ENCODE peak calls at places on chromosomes 7 and 10, in five cellular contexts. T is spleen; J is CD8-positive, alpha-beta T cell; U is stomach; N is suprapubic skin. B is an unnamed sample.

GRCh38 chr7:102284891-102285540 is 1.7 kb upstream of the SH2B2 start:
- DNase-seq in N (no peak), U (peak), J (no peak), T (peak), B (no peak)

GRCh38 chr10:100482834-100483185 is 20.0 kb downstream of the WNT8B start:
- DNase-seq in N (no peak), U (no peak), J (no peak), T (no peak), B (no peak)

GRCh38 chr10:114471906-114472873 is 67.9 kb upstream of the AFAP1L2 start:
- DNase-seq in U (peak), J (no peak), T (no peak), N (no peak), B (no peak)

GRCh38 chr7:131648491-131648890 is 92.1 kb upstream of the PODXL start:
- DNase-seq in U (no peak), N (no peak), J (no peak), T (peak), B (no peak)

GRCh38 chr7:137840183-137840779 is 6.5 kb downstream of the DGKI start:
- DNase-seq in J (no peak), N (no peak), U (no peak), T (no peak), B (no peak)

GRCh38 chr7:141737118-141737835 is 881 bp upstream of the SSBP1 start:
- DNase-seq in T (peak), U (peak), N (no peak), J (no peak), B (no peak)

GRCh38 chr10:21494221-21495001 is 31.1 kb downstream of the SKIDA1 start:
- DNase-seq in N (no peak), T (peak), J (no peak), U (no peak), B (peak)

GRCh38 chr7:140146574-140146973 is 30.2 kb downstream of the KDM7A start:
- DNase-seq in N (no peak), U (no peak), J (no peak), T (no peak), B (no peak)

GRCh38 chr10:30587522-30588031 is 42.0 kb downstream of the LYZL2 start:
- DNase-seq in J (no peak), T (peak), N (no peak), U (peak), B (no peak)

GRCh38 chr10:33345236-33345635 is 10.8 kb upstream of the NRP1 start:
- DNase-seq in T (no peak), J (no peak), U (no peak), N (no peak), B (no peak)

GRCh38 chr10:178208-178607 is 43.0 kb downstream of the ZMYND11 start:
- DNase-seq in N (no peak), T (no peak), U (no peak), J (no peak), B (no peak)

GRCh38 chr7:103524042-103524907 is 78.3 kb upstream of the SLC26A5 start:
- DNase-seq in J (no peak), U (no peak), T (no peak), N (no peak), B (no peak)

GRCh38 chr10:21929070-21929469 is 74.5 kb downstream of the DNAJC1 start:
- DNase-seq in N (no peak), U (no peak), T (no peak), J (no peak), B (no peak)

GRCh38 chr7:105439174-105439893 is 50.6 kb upstream of the SRPK2 start:
- DNase-seq in J (no peak), N (no peak), T (no peak), U (peak), B (no peak)

GRCh38 chr7:128869944-128870285 is 7.3 kb downstream of the ATP6V1F start:
- DNase-seq in J (no peak), N (no peak), U (no peak), T (no peak), B (no peak)

GRCh38 chr10:5551531-5552375 is 27.0 kb downstream of the CALML3 start:
- DNase-seq in U (no peak), T (peak), J (peak), N (peak), B (no peak)

GRCh38 chr10:45672201-45673073 is at the start of gene ZFAND4:
- DNase-seq in U (peak), J (peak), T (peak), N (peak), B (peak)

GRCh38 chr7:157438121-157439025 is 101.6 kb downstream of the DNAJB6 start:
- DNase-seq in U (no peak), J (no peak), N (peak), T (peak), B (no peak)

GRCh38 chr7:79778786-79779382 is 325.4 kb upstream of the MAGI2 start:
- DNase-seq in N (no peak), U (no peak), T (no peak), J (no peak), B (no peak)

GRCh38 chr7:36128448-36129047 is 24.5 kb upstream of the EEPD1 start:
- DNase-seq in N (peak), J (no peak), U (peak), T (no peak), B (peak)

GRCh38 chr7:93921190-93921585 is 347 bp upstream of the GNG11 start:
- DNase-seq in J (no peak), T (no peak), U (no peak), N (no peak), B (no peak)

GRCh38 chr10:90308223-90308622 is 549.6 kb downstream of the HTR7 start:
- DNase-seq in T (no peak), J (no peak), N (no peak), U (no peak), B (no peak)

GRCh38 chr10:100025528-100026070 is 15.9 kb upstream of the DNMBP start:
- DNase-seq in U (no peak), T (no peak), J (no peak), N (no peak), B (no peak)

GRCh38 chr10:7626283-7626682 is 40.5 kb downstream of the ITIH5 start:
- DNase-seq in N (no peak), U (no peak), J (no peak), T (no peak), B (no peak)

GRCh38 chr10:22711373-22711772 is 3.0 kb downstream of the PIP4K2A start:
- DNase-seq in U (no peak), N (no peak), J (no peak), T (no peak), B (no peak)

GRCh38 chr7:23680417-23681405 is 712 bp downstream of the FAM221A start:
- DNase-seq in U (peak), T (peak), J (peak), N (no peak), B (peak)

GRCh38 chr7:13839063-13839462 is 150.4 kb downstream of the ETV1 start:
- DNase-seq in U (no peak), N (no peak), J (no peak), T (no peak), B (no peak)
- TF ChIP-seq CTCF in U (no peak), N (no peak), J (no peak), T (no peak), B (no peak)

DNA sequence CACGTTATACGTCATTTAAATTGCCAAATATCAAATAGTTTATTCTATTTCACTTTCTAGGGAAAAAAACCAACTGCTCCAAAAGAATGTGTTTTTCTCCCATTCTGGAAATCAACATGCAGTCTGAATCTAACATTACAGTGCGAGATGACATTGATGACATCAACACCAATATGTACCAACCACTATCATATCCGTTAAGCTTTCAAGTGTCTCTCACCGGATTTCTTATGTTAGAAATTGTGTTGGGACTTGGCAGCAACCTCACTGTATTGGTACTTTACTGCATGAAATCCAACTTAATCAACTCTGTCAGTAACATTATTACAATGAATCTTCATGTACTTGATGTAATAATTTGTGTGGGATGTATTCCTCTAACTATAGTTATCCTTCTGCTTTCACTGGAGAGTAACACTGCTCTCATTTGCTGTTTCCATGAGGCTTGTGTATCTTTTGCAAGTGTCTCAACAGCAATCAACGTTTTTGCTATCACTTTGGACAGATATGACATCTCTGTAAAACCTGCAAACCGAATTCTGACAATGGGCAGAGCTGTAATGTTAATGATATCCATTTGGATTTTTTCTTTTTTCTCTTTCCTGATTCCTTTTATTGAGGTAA is 4.2 kb downstream of the GPR22 start:
- DNase-seq in U (no peak), T (no peak), N (no peak), J (no peak), B (no peak)
- H3K4me3 ChIP-seq in U (no peak), T (no peak), N (no peak), J (no peak), B (no peak)

GRCh38 chr10:91432175-91432574 is 22.0 kb downstream of the HECTD2 start:
- DNase-seq in N (no peak), J (no peak), U (no peak), T (no peak), B (no peak)

GRCh38 chr10:91434041-91434440 is 23.9 kb downstream of the HECTD2 start:
- DNase-seq in J (no peak), U (no peak), T (no peak), N (no peak), B (no peak)

GRCh38 chr10:91435241-91435640 is 25.1 kb downstream of the HECTD2 start:
- DNase-seq in N (no peak), J (no peak), T (no peak), U (no peak), B (no peak)

GRCh38 chr10:91433620-91434019 is 23.5 kb downstream of the HECTD2 start:
- DNase-seq in N (no peak), U (no peak), T (no peak), J (no peak), B (no peak)
- H3K27ac ChIP-seq in N (no peak), U (no peak), T (no peak), J (no peak), B (no peak)

DNA sequence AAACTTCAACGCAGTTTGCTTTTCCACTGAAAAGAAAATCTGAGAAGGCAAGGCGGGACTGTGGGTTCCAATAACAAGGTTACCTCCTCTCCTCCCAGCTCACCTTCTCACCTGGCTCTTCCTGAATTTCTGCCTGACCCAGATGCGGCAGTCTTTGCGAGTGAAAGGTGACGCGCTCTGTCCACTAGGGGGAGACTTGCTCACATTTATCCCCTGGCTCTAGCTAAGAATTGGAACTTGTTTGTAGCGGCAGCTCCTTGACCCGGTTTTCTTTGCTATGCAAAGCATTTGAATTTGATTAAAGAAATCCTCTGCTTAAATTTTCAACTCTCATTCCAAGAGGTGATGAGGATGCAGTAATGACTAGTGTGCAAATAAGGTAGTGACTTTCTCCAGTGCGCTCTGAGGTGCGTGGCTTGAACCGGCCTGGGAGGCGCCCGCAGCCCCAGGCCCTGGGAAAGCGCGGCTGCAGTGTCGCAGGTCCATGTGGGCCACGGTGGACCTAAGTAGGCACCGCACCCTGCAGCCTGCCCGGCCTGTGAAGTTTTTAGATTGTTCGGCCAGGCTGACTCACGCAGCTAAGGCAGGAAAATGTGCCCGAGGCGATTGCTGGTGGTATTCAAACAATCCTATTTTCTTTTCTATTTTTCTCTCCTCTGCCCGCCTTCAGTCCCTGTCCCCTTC is 336.9 kb upstream of the NPSR1 start:
- DNase-seq in N (no peak), J (peak), T (no peak), U (peak), B (no peak)
- TF ChIP-seq CTCF in N (no peak), J (peak), T (peak), U (peak), B (peak)

GRCh38 chr10:62075414-62075813 is 173.9 kb downstream of the ARID5B start:
- DNase-seq in U (no peak), N (no peak), J (no peak), T (no peak), B (no peak)

GRCh38 chr10:62075912-62076311 is 174.4 kb downstream of the ARID5B start:
- DNase-seq in J (no peak), U (no peak), N (no peak), T (no peak), B (no peak)

GRCh38 chr10:62071846-62072281 is 170.4 kb downstream of the ARID5B start:
- DNase-seq in U (no peak), N (no peak), T (no peak), J (no peak), B (no peak)

GRCh38 chr10:62073429-62073828 is 171.9 kb downstream of the ARID5B start:
- DNase-seq in J (no peak), N (no peak), U (no peak), T (no peak), B (no peak)

GRCh38 chr10:62072901-62073300 is 171.4 kb downstream of the ARID5B start:
- DNase-seq in J (no peak), U (no peak), N (no peak), T (no peak), B (no peak)
- H3K4me3 ChIP-seq in J (no peak), U (no peak), N (no peak), T (no peak), B (no peak)